ENCODE peak calls at places on chromosomes 13 and 19, in seven cellular contexts. One of them, this sample, is unnamed.

GRCh38 chr13:28527629-28528028 is 32.7 kb upstream of the FLT1 start:
- ATAC-seq in lower lobe of right lung: no peak
- ATAC-seq in activated B cell treated with CpG ODN at 0.5 μM for 24 hours: peak
- ATAC-seq in gastrocnemius medialis: no peak
- ATAC-seq in natural killer cell: peak
- ATAC-seq in heart left ventricle: no peak
- ATAC-seq in CD8-positive, alpha-beta T cell: no peak
- ATAC-seq in this sample: no peak

GRCh38 chr13:47816835-47817234 is 184.2 kb downstream of the SUCLA2 start:
- ATAC-seq in natural killer cell: no peak
- ATAC-seq in gastrocnemius medialis: no peak
- ATAC-seq in heart left ventricle: no peak
- ATAC-seq in lower lobe of right lung: no peak
- ATAC-seq in activated B cell treated with CpG ODN at 0.5 μM for 24 hours: no peak
- ATAC-seq in CD8-positive, alpha-beta T cell: no peak
- ATAC-seq in this sample: no peak

GRCh38 chr19:18763674-18764590 is 27.2 kb downstream of the COMP start:
- ATAC-seq in lower lobe of right lung: peak
- ATAC-seq in gastrocnemius medialis: peak
- ATAC-seq in natural killer cell: no peak
- ATAC-seq in CD8-positive, alpha-beta T cell: no peak
- ATAC-seq in heart left ventricle: no peak
- ATAC-seq in activated B cell treated with CpG ODN at 0.5 μM for 24 hours: no peak
- ATAC-seq in this sample: no peak

GRCh38 chr13:43799191-43799590 is 12.4 kb upstream of the ENOX1 start:
- ATAC-seq in CD8-positive, alpha-beta T cell: no peak
- ATAC-seq in natural killer cell: no peak
- ATAC-seq in lower lobe of right lung: peak
- ATAC-seq in heart left ventricle: no peak
- ATAC-seq in activated B cell treated with CpG ODN at 0.5 μM for 24 hours: no peak
- ATAC-seq in gastrocnemius medialis: no peak
- ATAC-seq in this sample: no peak

GRCh38 chr13:67228909-67229308 is 1.2 kb downstream of the PCDH9 start:
- ATAC-seq in CD8-positive, alpha-beta T cell: no peak
- ATAC-seq in natural killer cell: no peak
- ATAC-seq in activated B cell treated with CpG ODN at 0.5 μM for 24 hours: no peak
- ATAC-seq in heart left ventricle: no peak
- ATAC-seq in gastrocnemius medialis: no peak
- ATAC-seq in lower lobe of right lung: no peak
- ATAC-seq in this sample: no peak

GRCh38 chr19:21593934-21594844 is 88.8 kb downstream of the ZNF429 start:
- ATAC-seq in gastrocnemius medialis: peak
- ATAC-seq in activated B cell treated with CpG ODN at 0.5 μM for 24 hours: no peak
- ATAC-seq in heart left ventricle: peak
- ATAC-seq in lower lobe of right lung: no peak
- ATAC-seq in natural killer cell: peak
- ATAC-seq in CD8-positive, alpha-beta T cell: no peak
- ATAC-seq in this sample: peak

GRCh38 chr13:73832203-73832602 is 302.0 kb downstream of the KLF12 start:
- ATAC-seq in heart left ventricle: no peak
- ATAC-seq in CD8-positive, alpha-beta T cell: peak
- ATAC-seq in lower lobe of right lung: no peak
- ATAC-seq in gastrocnemius medialis: no peak
- ATAC-seq in activated B cell treated with CpG ODN at 0.5 μM for 24 hours: no peak
- ATAC-seq in natural killer cell: no peak
- ATAC-seq in this sample: no peak

GRCh38 chr13:99498304-99499161 is 2.7 kb upstream of the TM9SF2 start:
- ATAC-seq in natural killer cell: peak
- ATAC-seq in gastrocnemius medialis: peak
- ATAC-seq in lower lobe of right lung: peak
- ATAC-seq in CD8-positive, alpha-beta T cell: peak
- ATAC-seq in heart left ventricle: peak
- ATAC-seq in activated B cell treated with CpG ODN at 0.5 μM for 24 hours: peak
- ATAC-seq in this sample: peak

GRCh38 chr13:46296465-46296822 is 84.7 kb downstream of the LRRC63 start:
- ATAC-seq in heart left ventricle: no peak
- ATAC-seq in activated B cell treated with CpG ODN at 0.5 μM for 24 hours: no peak
- ATAC-seq in natural killer cell: no peak
- ATAC-seq in gastrocnemius medialis: no peak
- ATAC-seq in CD8-positive, alpha-beta T cell: no peak
- ATAC-seq in lower lobe of right lung: no peak
- ATAC-seq in this sample: peak

GRCh38 chr13:38308736-38309135 is 40.9 kb upstream of the UFM1 start:
- ATAC-seq in CD8-positive, alpha-beta T cell: no peak
- ATAC-seq in lower lobe of right lung: no peak
- ATAC-seq in natural killer cell: no peak
- ATAC-seq in heart left ventricle: no peak
- ATAC-seq in activated B cell treated with CpG ODN at 0.5 μM for 24 hours: no peak
- ATAC-seq in gastrocnemius medialis: no peak
- ATAC-seq in this sample: no peak

GRCh38 chr19:37779139-37780035 is at the start of gene ZNF573:
- ATAC-seq in lower lobe of right lung: peak
- ATAC-seq in heart left ventricle: peak
- ATAC-seq in gastrocnemius medialis: peak
- ATAC-seq in natural killer cell: peak
- ATAC-seq in activated B cell treated with CpG ODN at 0.5 μM for 24 hours: peak
- ATAC-seq in CD8-positive, alpha-beta T cell: peak
- ATAC-seq in this sample: peak
- TF ChIP-seq CTCF in lower lobe of right lung: peak
- TF ChIP-seq CTCF in heart left ventricle: no peak
- TF ChIP-seq CTCF in gastrocnemius medialis: peak
- TF ChIP-seq CTCF in natural killer cell: no peak
- TF ChIP-seq CTCF in activated B cell treated with CpG ODN at 0.5 μM for 24 hours: no peak
- TF ChIP-seq CTCF in CD8-positive, alpha-beta T cell: no peak
- TF ChIP-seq CTCF in this sample: no peak

GRCh38 chr13:114066956-114067355 is 65.5 kb downstream of the RASA3 start:
- ATAC-seq in activated B cell treated with CpG ODN at 0.5 μM for 24 hours: no peak
- ATAC-seq in heart left ventricle: no peak
- ATAC-seq in CD8-positive, alpha-beta T cell: no peak
- ATAC-seq in natural killer cell: no peak
- ATAC-seq in gastrocnemius medialis: no peak
- ATAC-seq in lower lobe of right lung: no peak
- ATAC-seq in this sample: no peak

GRCh38 chr13:114064516-114065140 is 67.8 kb downstream of the RASA3 start:
- ATAC-seq in natural killer cell: no peak
- ATAC-seq in activated B cell treated with CpG ODN at 0.5 μM for 24 hours: no peak
- ATAC-seq in heart left ventricle: peak
- ATAC-seq in lower lobe of right lung: peak
- ATAC-seq in gastrocnemius medialis: peak
- ATAC-seq in CD8-positive, alpha-beta T cell: no peak
- ATAC-seq in this sample: peak

GRCh38 chr13:114065926-114066774 is 66.3 kb downstream of the RASA3 start:
- ATAC-seq in gastrocnemius medialis: no peak
- ATAC-seq in lower lobe of right lung: no peak
- ATAC-seq in CD8-positive, alpha-beta T cell: peak
- ATAC-seq in activated B cell treated with CpG ODN at 0.5 μM for 24 hours: no peak
- ATAC-seq in natural killer cell: peak
- ATAC-seq in heart left ventricle: no peak
- ATAC-seq in this sample: no peak

GRCh38 chr13:114063545-114064515 is 68.6 kb downstream of the RASA3 start:
- ATAC-seq in natural killer cell: peak
- ATAC-seq in activated B cell treated with CpG ODN at 0.5 μM for 24 hours: no peak
- ATAC-seq in heart left ventricle: peak
- ATAC-seq in gastrocnemius medialis: peak
- ATAC-seq in lower lobe of right lung: peak
- ATAC-seq in CD8-positive, alpha-beta T cell: no peak
- ATAC-seq in this sample: peak

DNA sequence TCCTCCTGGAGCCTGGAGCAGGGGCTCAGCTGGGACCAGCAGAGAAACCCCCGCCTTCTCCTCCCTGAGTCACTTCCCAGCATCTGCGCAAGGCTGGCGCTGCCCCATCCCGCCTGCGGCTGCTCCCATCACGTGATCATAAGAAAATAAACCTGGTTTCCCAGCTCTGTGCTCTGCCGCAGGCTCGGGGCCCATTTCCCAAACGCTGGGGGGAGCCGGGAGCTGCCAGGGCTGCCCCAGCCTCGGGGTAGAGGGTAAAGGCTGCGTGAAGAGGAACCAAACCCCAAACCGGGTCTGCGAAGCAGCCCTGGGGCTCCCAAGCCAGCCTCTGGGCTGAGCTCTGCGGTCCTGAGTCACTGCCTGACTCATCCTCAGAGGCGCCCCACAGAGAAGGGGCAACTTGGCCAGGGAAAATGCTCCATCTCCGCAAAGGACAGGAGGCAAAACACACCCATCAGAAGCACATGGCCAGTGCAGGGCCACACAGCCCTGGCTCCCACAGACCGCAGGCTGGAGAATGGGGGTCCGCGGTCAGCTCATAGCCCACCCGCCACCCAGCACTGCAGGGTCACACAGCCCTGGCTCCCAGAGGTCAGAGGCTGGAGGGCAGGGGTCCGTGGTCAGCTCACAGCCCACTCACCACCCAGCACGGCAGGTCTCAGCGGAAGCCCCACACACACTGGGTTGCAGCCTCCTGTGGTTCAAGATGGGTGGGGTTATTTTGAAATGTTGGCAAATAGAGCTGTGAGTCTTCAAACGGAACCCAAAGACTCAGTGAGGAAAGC is 67.1 kb downstream of the RASA3 start:
- ATAC-seq in lower lobe of right lung: peak
- ATAC-seq in natural killer cell: peak
- ATAC-seq in gastrocnemius medialis: peak
- ATAC-seq in heart left ventricle: peak
- ATAC-seq in CD8-positive, alpha-beta T cell: peak
- ATAC-seq in activated B cell treated with CpG ODN at 0.5 μM for 24 hours: peak
- ATAC-seq in this sample: peak
- TF ChIP-seq CTCF in lower lobe of right lung: no peak
- TF ChIP-seq CTCF in natural killer cell: no peak
- TF ChIP-seq CTCF in gastrocnemius medialis: no peak
- TF ChIP-seq CTCF in heart left ventricle: no peak
- TF ChIP-seq CTCF in CD8-positive, alpha-beta T cell: no peak
- TF ChIP-seq CTCF in activated B cell treated with CpG ODN at 0.5 μM for 24 hours: no peak
- TF ChIP-seq CTCF in this sample: peak

GRCh38 chr13:21014666-21015170 is 46.7 kb downstream of the LATS2 start:
- ATAC-seq in lower lobe of right lung: no peak
- ATAC-seq in heart left ventricle: peak
- ATAC-seq in gastrocnemius medialis: peak
- ATAC-seq in CD8-positive, alpha-beta T cell: no peak
- ATAC-seq in activated B cell treated with CpG ODN at 0.5 μM for 24 hours: no peak
- ATAC-seq in natural killer cell: no peak
- ATAC-seq in this sample: peak
- TF ChIP-seq CTCF in lower lobe of right lung: no peak
- TF ChIP-seq CTCF in heart left ventricle: no peak
- TF ChIP-seq CTCF in gastrocnemius medialis: no peak
- TF ChIP-seq CTCF in CD8-positive, alpha-beta T cell: no peak
- TF ChIP-seq CTCF in activated B cell treated with CpG ODN at 0.5 μM for 24 hours: no peak
- TF ChIP-seq CTCF in natural killer cell: no peak
- TF ChIP-seq CTCF in this sample: no peak

GRCh38 chr13:33057019-33057785 is 41.0 kb downstream of the KL start:
- ATAC-seq in CD8-positive, alpha-beta T cell: no peak
- ATAC-seq in gastrocnemius medialis: peak
- ATAC-seq in activated B cell treated with CpG ODN at 0.5 μM for 24 hours: no peak
- ATAC-seq in heart left ventricle: peak
- ATAC-seq in lower lobe of right lung: no peak
- ATAC-seq in natural killer cell: no peak
- ATAC-seq in this sample: peak
- TF ChIP-seq CTCF in CD8-positive, alpha-beta T cell: no peak
- TF ChIP-seq CTCF in gastrocnemius medialis: peak
- TF ChIP-seq CTCF in activated B cell treated with CpG ODN at 0.5 μM for 24 hours: no peak
- TF ChIP-seq CTCF in heart left ventricle: peak
- TF ChIP-seq CTCF in lower lobe of right lung: peak
- TF ChIP-seq CTCF in natural killer cell: no peak
- TF ChIP-seq CTCF in this sample: no peak

DNA sequence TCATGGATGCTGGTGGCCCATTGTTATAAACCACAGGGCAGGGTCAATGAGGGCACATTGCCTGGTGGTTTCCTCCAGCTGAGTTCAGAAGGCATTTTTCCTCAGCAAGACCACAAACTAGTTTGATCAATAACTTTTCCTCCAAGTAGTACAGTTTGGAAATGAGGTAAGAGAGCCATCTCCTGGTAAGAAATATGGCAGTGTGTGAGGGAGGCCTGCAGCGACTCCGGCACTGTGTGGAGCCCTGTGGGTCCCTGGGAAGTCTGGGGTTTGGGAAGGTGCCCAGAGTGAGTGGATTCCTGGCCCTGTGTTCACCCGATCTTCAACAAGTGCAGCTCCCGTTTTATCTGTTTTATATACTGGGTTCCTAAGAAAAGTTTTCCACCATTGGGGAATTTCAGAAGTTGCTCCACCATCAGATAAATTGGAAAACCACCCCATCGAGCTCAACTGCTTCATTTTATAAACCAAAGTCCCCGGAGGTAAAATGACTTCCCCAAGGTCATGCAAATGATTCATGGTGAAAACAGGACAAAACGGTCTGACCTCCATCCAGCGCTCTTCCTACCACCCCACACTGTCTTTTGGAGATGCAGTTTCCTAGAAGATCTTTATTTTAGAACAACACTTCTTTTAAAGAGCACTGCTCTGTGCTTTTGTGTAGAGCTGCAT is 148.4 kb downstream of the KATNAL1 start:
- ATAC-seq in CD8-positive, alpha-beta T cell: peak
- ATAC-seq in lower lobe of right lung: peak
- ATAC-seq in gastrocnemius medialis: peak
- ATAC-seq in natural killer cell: peak
- ATAC-seq in heart left ventricle: no peak
- ATAC-seq in activated B cell treated with CpG ODN at 0.5 μM for 24 hours: no peak
- ATAC-seq in this sample: peak
- TF ChIP-seq CTCF in CD8-positive, alpha-beta T cell: peak
- TF ChIP-seq CTCF in lower lobe of right lung: no peak
- TF ChIP-seq CTCF in gastrocnemius medialis: no peak
- TF ChIP-seq CTCF in natural killer cell: peak
- TF ChIP-seq CTCF in heart left ventricle: no peak
- TF ChIP-seq CTCF in activated B cell treated with CpG ODN at 0.5 μM for 24 hours: no peak
- TF ChIP-seq CTCF in this sample: no peak

This sample was measured in gastroesophageal sphincter.